ENCODE peak calls at places on chromosomes 2 and 18, in six cellular contexts. Q is spleen, B is A549, P is suprapubic skin, N is astrocyte, O is right atrium auricular region. S is an unnamed sample. For H3K4me1, the result is how much of the 10 kb centered on the place peaks cover.

GRCh38 chr2:240166761-240167587 is 26.5 kb upstream of the OTOS start:
- DNase-seq in B (no peak), O (no peak), Q (peak), N (no peak), P (peak), S (no peak)

GRCh38 chr2:128914320-128914719 is 595.7 kb upstream of the HS6ST1 start:
- DNase-seq in Q (no peak), O (no peak), N (no peak), B (no peak), P (no peak), S (no peak)

GRCh38 chr2:75565523-75566449 is 5.0 kb upstream of the EVA1A start:
- DNase-seq in N (no peak), P (no peak), Q (no peak), B (no peak), O (no peak), S (no peak)

GRCh38 chr2:66587216-66587615 is 152.3 kb downstream of the MEIS1 start:
- DNase-seq in P (no peak), O (no peak), N (no peak), Q (no peak), B (peak), S (no peak)

GRCh38 chr18:11989966-11990380 is 8.7 kb downstream of the IMPA2 start:
- DNase-seq in N (no peak), P (no peak), O (no peak), B (no peak), Q (peak), S (no peak)

GRCh38 chr2:82959677-82960076 is 1499.4 kb downstream of the SUCLG1 start:
- DNase-seq in N (no peak), Q (no peak), P (no peak), B (no peak), O (no peak), S (no peak)

GRCh38 chr18:44693030-44693784 is 12.5 kb downstream of the SETBP1 start:
- DNase-seq in N (peak), P (no peak), B (no peak), O (no peak), Q (no peak), S (peak)

GRCh38 chr18:9898792-9899549 is 13.2 kb downstream of the TXNDC2 start:
- DNase-seq in B (no peak), O (no peak), Q (no peak), N (peak), P (no peak), S (no peak)

GRCh38 chr2:37809525-37809924 is 115.6 kb upstream of the RMDN2 start:
- DNase-seq in P (no peak), N (no peak), Q (no peak), B (no peak), O (no peak), S (no peak)

GRCh38 chr2:191333911-191334357 is 88.7 kb downstream of the MYO1B start:
- DNase-seq in O (no peak), Q (no peak), B (no peak), N (peak), P (no peak), S (no peak)

GRCh38 chr2:112623913-112624777 is 21.6 kb upstream of the SLC20A1 start:
- DNase-seq in B (no peak), P (peak), O (peak), N (peak), Q (no peak), S (no peak)

GRCh38 chr2:149420053-149420963 is 89.9 kb downstream of the LYPD6 start:
- DNase-seq in P (no peak), O (no peak), Q (no peak), N (no peak), B (no peak), S (no peak)

GRCh38 chr2:5849596-5849995 is 157.4 kb downstream of the SOX11 start:
- DNase-seq in O (no peak), N (peak), P (no peak), Q (no peak), B (no peak), S (no peak)

GRCh38 chr2:168550670-168551069 is 94.6 kb downstream of the CERS6 start:
- DNase-seq in Q (peak), P (no peak), N (no peak), O (no peak), B (no peak), S (no peak)

GRCh38 chr2:150472122-150472899 is 15.2 kb downstream of the RND3 start:
- DNase-seq in B (no peak), O (peak), P (no peak), Q (no peak), N (peak), S (no peak)

GRCh38 chr18:6058941-6059340 is 163.6 kb upstream of the TMEM200C start:
- DNase-seq in N (peak), Q (no peak), P (no peak), B (no peak), O (no peak), S (no peak)

GRCh38 chr2:186771395-186771794 is 77.5 kb downstream of the FAM171B start:
- DNase-seq in N (peak), Q (no peak), O (no peak), B (no peak), P (no peak), S (no peak)

GRCh38 chr2:233354971-233355574 is 779 bp downstream of the DGKD start:
- DNase-seq in P (no peak), N (peak), B (no peak), O (no peak), Q (peak), S (no peak)

GRCh38 chr2:226909131-226909530 is 73.3 kb downstream of the RHBDD1 start:
- DNase-seq in P (no peak), B (no peak), O (no peak), Q (no peak), N (no peak), S (no peak)

GRCh38 chr2:227447606-227448005 is 24.4 kb upstream of the AGFG1 start:
- DNase-seq in P (no peak), N (peak), B (no peak), O (no peak), Q (no peak), S (no peak)

GRCh38 chr18:63444567-63444966 is 22.3 kb upstream of the VPS4B start:
- DNase-seq in B (no peak), O (no peak), P (no peak), N (no peak), Q (no peak), S (no peak)

GRCh38 chr2:133255363-133255762 is 312.9 kb downstream of the NCKAP5 start:
- DNase-seq in O (no peak), N (no peak), B (no peak), P (no peak), Q (no peak), S (no peak)

GRCh38 chr2:196983934-196984333 is 57.4 kb upstream of the PGAP1 start:
- DNase-seq in N (no peak), B (no peak), Q (no peak), P (no peak), O (no peak), S (no peak)

GRCh38 chr18:60189840-60190239 is 182.7 kb downstream of the MC4R start:
- DNase-seq in N (no peak), P (no peak), Q (no peak), O (no peak), B (no peak), S (no peak)

GRCh38 chr2:2683581-2683980 is 352.5 kb upstream of the MYT1L start:
- DNase-seq in N (no peak), B (no peak), Q (no peak), P (no peak), O (no peak), S (no peak)

GRCh38 chr18:323253-323622 is 55.4 kb upstream of the THOC1 start:
- DNase-seq in B (no peak), P (no peak), Q (no peak), N (peak), O (no peak), S (no peak)

GRCh38 chr18:12911025-12911927 is 27.2 kb upstream of the PTPN2 start:
- DNase-seq in P (no peak), O (no peak), B (no peak), N (peak), Q (peak), S (no peak)

GRCh38 chr2:52611757-52612156 is 1155.8 kb upstream of the CHAC2 start:
- DNase-seq in N (no peak), P (no peak), B (no peak), O (no peak), Q (no peak), S (no peak)

GRCh38 chr18:70469916-70470315 is 181.1 kb downstream of the SOCS6 start:
- DNase-seq in P (no peak), O (no peak), N (peak), B (no peak), Q (no peak), S (no peak)

GRCh38 chr2:152445791-152446201 is 110.8 kb downstream of the FMNL2 start:
- DNase-seq in Q (no peak), B (peak), O (no peak), P (no peak), N (peak), S (no peak)

GRCh38 chr2:171924170-171924942 is 2.1 kb downstream of the HAT1 start:
- DNase-seq in O (no peak), N (no peak), B (peak), P (no peak), Q (no peak), S (no peak)
- H3K4me1 ChIP-seq in O (under half), N (under half), B (under half), P (under half), Q (under half), S (under half)

DNA sequence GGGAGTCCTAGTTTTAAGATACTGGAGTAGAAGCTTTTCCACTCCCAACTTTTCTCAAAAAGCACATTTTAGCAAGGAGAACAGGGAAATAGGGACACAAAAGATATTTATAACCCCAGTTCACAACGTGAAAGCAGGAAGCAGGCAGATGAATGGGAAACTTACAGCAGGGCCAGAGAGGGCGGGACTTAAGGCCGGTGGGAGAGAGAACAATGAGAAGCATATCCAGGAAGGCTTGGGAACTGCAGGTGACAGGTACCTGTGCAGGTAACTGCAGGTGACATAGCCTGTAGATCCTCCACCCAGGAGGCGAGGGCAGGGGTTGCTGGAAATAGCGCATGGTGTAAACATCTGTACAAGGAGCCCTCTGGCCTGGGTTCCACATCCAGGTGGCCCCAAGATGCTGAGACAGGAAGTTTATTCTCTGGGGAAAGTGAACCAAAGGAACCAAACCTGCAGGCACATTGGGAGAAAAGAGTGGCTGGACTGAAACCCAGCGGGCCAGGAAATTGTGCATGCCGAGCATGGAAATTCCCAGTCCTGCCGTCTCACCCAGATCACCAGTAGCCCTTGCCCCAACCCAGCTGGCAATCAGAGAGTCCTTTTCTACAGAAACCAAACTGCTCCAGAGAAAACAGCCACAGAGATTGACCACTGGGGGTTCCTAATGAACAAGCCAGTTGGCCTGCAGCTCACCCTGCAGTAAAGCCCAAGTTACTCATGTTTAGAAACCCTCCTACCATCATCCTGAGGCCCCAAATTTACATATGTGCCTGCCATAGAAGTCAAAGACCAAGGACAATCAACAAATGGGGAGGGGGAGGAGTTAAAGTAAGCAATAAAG is 24.3 kb upstream of the COL6A3 start:
- DNase-seq in N (no peak), O (no peak), Q (no peak), B (no peak), P (peak), S (no peak)
- TF ChIP-seq CTCF in N (peak), O (no peak), Q (no peak), B (no peak), P (no peak), S (no peak)

GRCh38 chr2:9247177-9247576 is 40.6 kb downstream of the ASAP2 start:
- DNase-seq in P (no peak), N (no peak), B (no peak), Q (no peak), O (no peak), S (no peak)

GRCh38 chr2:9239616-9240015 is 33.0 kb downstream of the ASAP2 start:
- DNase-seq in P (no peak), O (no peak), Q (no peak), N (no peak), B (no peak), S (no peak)

GRCh38 chr2:9244985-9245544 is 38.5 kb downstream of the ASAP2 start:
- DNase-seq in B (no peak), O (no peak), P (no peak), Q (no peak), N (peak), S (no peak)

GRCh38 chr2:9240745-9241144 is 34.1 kb downstream of the ASAP2 start:
- DNase-seq in B (no peak), O (no peak), P (no peak), Q (no peak), N (peak), S (no peak)

GRCh38 chr2:9243357-9243756 is 36.7 kb downstream of the ASAP2 start:
- DNase-seq in Q (no peak), N (peak), O (no peak), P (no peak), B (no peak), S (no peak)
- H3K4me1 ChIP-seq in Q (under half), N (under half), O (half or more), P (under half), B (under half), S (under half)

GRCh38 chr2:122523143-122523542 is 767.7 kb downstream of the TSN start:
- DNase-seq in P (no peak), O (no peak), B (no peak), N (no peak), Q (no peak), S (no peak)
- TF ChIP-seq CTCF in P (no peak), O (no peak), B (no peak), N (no peak), Q (no peak), S (no peak)

GRCh38 chr2:46413111-46413510 is 66.3 kb upstream of the TMEM247 start:
- DNase-seq in O (no peak), B (no peak), N (no peak), Q (no peak), P (no peak), S (no peak)

GRCh38 chr2:46411245-46411641 is 68.1 kb upstream of the TMEM247 start:
- DNase-seq in P (no peak), O (no peak), B (no peak), N (no peak), Q (no peak), S (no peak)

GRCh38 chr2:46412010-46412409 is 67.4 kb upstream of the TMEM247 start:
- DNase-seq in N (no peak), O (no peak), Q (no peak), P (no peak), B (no peak), S (no peak)

GRCh38 chr2:46414701-46415100 is 64.7 kb upstream of the TMEM247 start:
- DNase-seq in N (no peak), B (no peak), Q (no peak), O (no peak), P (no peak), S (no peak)

GRCh38 chr2:46413631-46414030 is 65.7 kb upstream of the TMEM247 start:
- DNase-seq in Q (no peak), N (no peak), B (no peak), P (no peak), O (no peak), S (no peak)
- H3K4me1 ChIP-seq in Q (under half), N (under half), B (under half), P (under half), O (under half), S (under half)

GRCh38 chr2:65061910-65062339 is 5.7 kb downstream of the CEP68 start:
- DNase-seq in N (no peak), Q (no peak), B (no peak), P (no peak), O (no peak), S (no peak)
- TF ChIP-seq CTCF in N (no peak), Q (no peak), B (no peak), P (no peak), O (no peak), S (no peak)

S was measured in vagina.